ENCODE peak calls at places on chromosomes 7 and 10, in six cellular contexts. One of them, this sample, is unnamed.

GRCh38 chr7:155908385-155908784 is 96.1 kb upstream of the SHH start:
- DNase-seq in CD8-positive, alpha-beta T cell: no peak
- DNase-seq in activated CD4-positive, alpha-beta memory T cell treated with anti-CD3 and anti-CD28 coated beads, Interleukin-2, amount 10 ng/mL, durations not matched to agents 7 days and 5 days: no peak
- DNase-seq in foreskin keratinocyte: no peak
- DNase-seq in stimulated activated naive CD4-positive, alpha-beta T cell: no peak
- DNase-seq in adipocyte: no peak
- DNase-seq in this sample: no peak

GRCh38 chr7:22696672-22697071 is 30.3 kb upstream of the IL6 start:
- DNase-seq in adipocyte: no peak
- DNase-seq in foreskin keratinocyte: peak; percentile 70
- DNase-seq in CD8-positive, alpha-beta T cell: no peak
- DNase-seq in stimulated activated naive CD4-positive, alpha-beta T cell: no peak
- DNase-seq in activated CD4-positive, alpha-beta memory T cell treated with anti-CD3 and anti-CD28 coated beads, Interleukin-2, amount 10 ng/mL, durations not matched to agents 7 days and 5 days: peak; percentile 28
- DNase-seq in this sample: no peak

GRCh38 chr7:16091951-16092350 is 329.4 kb downstream of the CRPPA start:
- DNase-seq in foreskin keratinocyte: no peak
- DNase-seq in activated CD4-positive, alpha-beta memory T cell treated with anti-CD3 and anti-CD28 coated beads, Interleukin-2, amount 10 ng/mL, durations not matched to agents 7 days and 5 days: no peak
- DNase-seq in adipocyte: peak; percentile 26
- DNase-seq in CD8-positive, alpha-beta T cell: no peak
- DNase-seq in stimulated activated naive CD4-positive, alpha-beta T cell: no peak
- DNase-seq in this sample: no peak

GRCh38 chr10:99788598-99789259 is 6.3 kb downstream of the ABCC2 start:
- DNase-seq in adipocyte: peak; percentile 89
- DNase-seq in stimulated activated naive CD4-positive, alpha-beta T cell: no peak
- DNase-seq in activated CD4-positive, alpha-beta memory T cell treated with anti-CD3 and anti-CD28 coated beads, Interleukin-2, amount 10 ng/mL, durations not matched to agents 7 days and 5 days: no peak
- DNase-seq in foreskin keratinocyte: peak; percentile 4
- DNase-seq in CD8-positive, alpha-beta T cell: no peak
- DNase-seq in this sample: no peak

GRCh38 chr7:42972703-42973500 is 40.7 kb downstream of the MRPL32 start:
- DNase-seq in foreskin keratinocyte: peak; percentile 10
- DNase-seq in stimulated activated naive CD4-positive, alpha-beta T cell: no peak
- DNase-seq in activated CD4-positive, alpha-beta memory T cell treated with anti-CD3 and anti-CD28 coated beads, Interleukin-2, amount 10 ng/mL, durations not matched to agents 7 days and 5 days: no peak
- DNase-seq in adipocyte: peak; percentile 95
- DNase-seq in CD8-positive, alpha-beta T cell: no peak
- DNase-seq in this sample: no peak

GRCh38 chr7:2911466-2911865 is 67.4 kb upstream of the GNA12 start:
- DNase-seq in stimulated activated naive CD4-positive, alpha-beta T cell: no peak
- DNase-seq in CD8-positive, alpha-beta T cell: no peak
- DNase-seq in adipocyte: no peak
- DNase-seq in activated CD4-positive, alpha-beta memory T cell treated with anti-CD3 and anti-CD28 coated beads, Interleukin-2, amount 10 ng/mL, durations not matched to agents 7 days and 5 days: no peak
- DNase-seq in foreskin keratinocyte: no peak
- DNase-seq in this sample: no peak

GRCh38 chr7:133843341-133843740 is 283.8 kb upstream of the LRGUK start:
- DNase-seq in CD8-positive, alpha-beta T cell: no peak
- DNase-seq in activated CD4-positive, alpha-beta memory T cell treated with anti-CD3 and anti-CD28 coated beads, Interleukin-2, amount 10 ng/mL, durations not matched to agents 7 days and 5 days: no peak
- DNase-seq in foreskin keratinocyte: no peak
- DNase-seq in stimulated activated naive CD4-positive, alpha-beta T cell: no peak
- DNase-seq in adipocyte: no peak
- DNase-seq in this sample: no peak

GRCh38 chr7:42227523-42227922 is 9.5 kb downstream of the GLI3 start:
- DNase-seq in adipocyte: no peak
- DNase-seq in activated CD4-positive, alpha-beta memory T cell treated with anti-CD3 and anti-CD28 coated beads, Interleukin-2, amount 10 ng/mL, durations not matched to agents 7 days and 5 days: no peak
- DNase-seq in CD8-positive, alpha-beta T cell: no peak
- DNase-seq in foreskin keratinocyte: peak; percentile 35
- DNase-seq in stimulated activated naive CD4-positive, alpha-beta T cell: peak; percentile 10
- DNase-seq in this sample: no peak

GRCh38 chr10:11750420-11750819 is 8.2 kb downstream of the ECHDC3 start:
- DNase-seq in stimulated activated naive CD4-positive, alpha-beta T cell: no peak
- DNase-seq in activated CD4-positive, alpha-beta memory T cell treated with anti-CD3 and anti-CD28 coated beads, Interleukin-2, amount 10 ng/mL, durations not matched to agents 7 days and 5 days: no peak
- DNase-seq in CD8-positive, alpha-beta T cell: no peak
- DNase-seq in adipocyte: no peak
- DNase-seq in foreskin keratinocyte: no peak
- DNase-seq in this sample: no peak

GRCh38 chr7:2068693-2069471 is 163.9 kb downstream of the MAD1L1 start:
- DNase-seq in stimulated activated naive CD4-positive, alpha-beta T cell: no peak
- DNase-seq in foreskin keratinocyte: no peak
- DNase-seq in CD8-positive, alpha-beta T cell: no peak
- DNase-seq in activated CD4-positive, alpha-beta memory T cell treated with anti-CD3 and anti-CD28 coated beads, Interleukin-2, amount 10 ng/mL, durations not matched to agents 7 days and 5 days: no peak
- DNase-seq in adipocyte: no peak
- DNase-seq in this sample: no peak

GRCh38 chr10:73119457-73119856 is 9.2 kb downstream of the NUDT13 start:
- DNase-seq in CD8-positive, alpha-beta T cell: no peak
- DNase-seq in adipocyte: no peak
- DNase-seq in stimulated activated naive CD4-positive, alpha-beta T cell: no peak
- DNase-seq in activated CD4-positive, alpha-beta memory T cell treated with anti-CD3 and anti-CD28 coated beads, Interleukin-2, amount 10 ng/mL, durations not matched to agents 7 days and 5 days: no peak
- DNase-seq in foreskin keratinocyte: no peak
- DNase-seq in this sample: no peak

GRCh38 chr10:51507476-51507875 is 191.9 kb downstream of the CSTF2T start:
- DNase-seq in adipocyte: no peak
- DNase-seq in activated CD4-positive, alpha-beta memory T cell treated with anti-CD3 and anti-CD28 coated beads, Interleukin-2, amount 10 ng/mL, durations not matched to agents 7 days and 5 days: no peak
- DNase-seq in stimulated activated naive CD4-positive, alpha-beta T cell: no peak
- DNase-seq in CD8-positive, alpha-beta T cell: no peak
- DNase-seq in foreskin keratinocyte: no peak
- DNase-seq in this sample: no peak

GRCh38 chr10:76881477-76882220 is 756.0 kb downstream of the KCNMA1 start:
- DNase-seq in CD8-positive, alpha-beta T cell: no peak
- DNase-seq in foreskin keratinocyte: no peak
- DNase-seq in adipocyte: peak; percentile 43
- DNase-seq in activated CD4-positive, alpha-beta memory T cell treated with anti-CD3 and anti-CD28 coated beads, Interleukin-2, amount 10 ng/mL, durations not matched to agents 7 days and 5 days: no peak
- DNase-seq in stimulated activated naive CD4-positive, alpha-beta T cell: no peak
- DNase-seq in this sample: no peak

GRCh38 chr7:44801890-44802289 is 5.4 kb downstream of the PPIA start:
- DNase-seq in foreskin keratinocyte: peak; percentile 95
- DNase-seq in adipocyte: no peak
- DNase-seq in CD8-positive, alpha-beta T cell: no peak
- DNase-seq in activated CD4-positive, alpha-beta memory T cell treated with anti-CD3 and anti-CD28 coated beads, Interleukin-2, amount 10 ng/mL, durations not matched to agents 7 days and 5 days: no peak
- DNase-seq in stimulated activated naive CD4-positive, alpha-beta T cell: no peak
- DNase-seq in this sample: no peak

GRCh38 chr7:93092757-93093370 is 24.9 kb downstream of the SAMD9 start:
- DNase-seq in stimulated activated naive CD4-positive, alpha-beta T cell: no peak
- DNase-seq in foreskin keratinocyte: peak; percentile 37
- DNase-seq in CD8-positive, alpha-beta T cell: no peak
- DNase-seq in activated CD4-positive, alpha-beta memory T cell treated with anti-CD3 and anti-CD28 coated beads, Interleukin-2, amount 10 ng/mL, durations not matched to agents 7 days and 5 days: no peak
- DNase-seq in adipocyte: peak; percentile 59
- DNase-seq in this sample: no peak

GRCh38 chr7:141992688-141993087 is 3.0 kb upstream of the MGAM start:
- DNase-seq in CD8-positive, alpha-beta T cell: no peak
- DNase-seq in foreskin keratinocyte: no peak
- DNase-seq in activated CD4-positive, alpha-beta memory T cell treated with anti-CD3 and anti-CD28 coated beads, Interleukin-2, amount 10 ng/mL, durations not matched to agents 7 days and 5 days: no peak
- DNase-seq in stimulated activated naive CD4-positive, alpha-beta T cell: no peak
- DNase-seq in adipocyte: no peak
- DNase-seq in this sample: no peak

GRCh38 chr7:137870684-137871083 is 23.9 kb upstream of the DGKI start:
- DNase-seq in foreskin keratinocyte: no peak
- DNase-seq in activated CD4-positive, alpha-beta memory T cell treated with anti-CD3 and anti-CD28 coated beads, Interleukin-2, amount 10 ng/mL, durations not matched to agents 7 days and 5 days: no peak
- DNase-seq in CD8-positive, alpha-beta T cell: no peak
- DNase-seq in stimulated activated naive CD4-positive, alpha-beta T cell: no peak
- DNase-seq in adipocyte: no peak
- DNase-seq in this sample: no peak

GRCh38 chr10:11317936-11318670 is 293.3 kb downstream of the USP6NL start:
- DNase-seq in adipocyte: no peak
- DNase-seq in CD8-positive, alpha-beta T cell: no peak
- DNase-seq in foreskin keratinocyte: no peak
- DNase-seq in stimulated activated naive CD4-positive, alpha-beta T cell: no peak
- DNase-seq in activated CD4-positive, alpha-beta memory T cell treated with anti-CD3 and anti-CD28 coated beads, Interleukin-2, amount 10 ng/mL, durations not matched to agents 7 days and 5 days: peak; percentile 15
- DNase-seq in this sample: no peak

GRCh38 chr10:43258922-43259247 is 8.0 kb downstream of the RASGEF1A start:
- DNase-seq in CD8-positive, alpha-beta T cell: no peak
- DNase-seq in adipocyte: no peak
- DNase-seq in activated CD4-positive, alpha-beta memory T cell treated with anti-CD3 and anti-CD28 coated beads, Interleukin-2, amount 10 ng/mL, durations not matched to agents 7 days and 5 days: no peak
- DNase-seq in foreskin keratinocyte: no peak
- DNase-seq in stimulated activated naive CD4-positive, alpha-beta T cell: no peak
- DNase-seq in this sample: no peak

GRCh38 chr10:126185666-126186447 is 202.4 kb downstream of the ADAM12 start:
- DNase-seq in CD8-positive, alpha-beta T cell: no peak
- DNase-seq in foreskin keratinocyte: no peak
- DNase-seq in adipocyte: no peak
- DNase-seq in stimulated activated naive CD4-positive, alpha-beta T cell: no peak
- DNase-seq in activated CD4-positive, alpha-beta memory T cell treated with anti-CD3 and anti-CD28 coated beads, Interleukin-2, amount 10 ng/mL, durations not matched to agents 7 days and 5 days: no peak
- DNase-seq in this sample: no peak